ENCODE peak calls at places on chromosome 6, in four cellular contexts. One of them, this sample, is unnamed.
A peak's percentile ranks its signal among the peaks of the same experiment; 100 is the strongest.

GRCh38 chr6:11208267-11208666 is 24.2 kb downstream of the NEDD9 start:
- DNase-seq in activated T-cell treated with anti-CD3 and anti-CD28 coated beads, Interleukin-2, amount 50 U/mL, for 24 hours: no peak
- DNase-seq in endodermal cell: peak; percentile 26
- DNase-seq in T47D: no peak
- DNase-seq in this sample: no peak

GRCh38 chr6:35058041-35058675 is 83.0 kb downstream of the TCP11 start:
- DNase-seq in endodermal cell: no peak
- DNase-seq in T47D: no peak
- DNase-seq in activated T-cell treated with anti-CD3 and anti-CD28 coated beads, Interleukin-2, amount 50 U/mL, for 24 hours: no peak
- DNase-seq in this sample: no peak

GRCh38 chr6:151389640-151390275 is 1.6 kb downstream of the ZBTB2 start:
- DNase-seq in T47D: peak; percentile 45
- DNase-seq in endodermal cell: no peak
- DNase-seq in activated T-cell treated with anti-CD3 and anti-CD28 coated beads, Interleukin-2, amount 50 U/mL, for 24 hours: no peak
- DNase-seq in this sample: no peak

GRCh38 chr6:85130743-85131142 is 319.1 kb upstream of the NT5E start:
- DNase-seq in T47D: no peak
- DNase-seq in endodermal cell: no peak
- DNase-seq in activated T-cell treated with anti-CD3 and anti-CD28 coated beads, Interleukin-2, amount 50 U/mL, for 24 hours: no peak
- DNase-seq in this sample: no peak

GRCh38 chr6:25053875-25054371 is 118.2 kb upstream of the RIPOR2 start:
- DNase-seq in activated T-cell treated with anti-CD3 and anti-CD28 coated beads, Interleukin-2, amount 50 U/mL, for 24 hours: no peak
- DNase-seq in endodermal cell: no peak
- DNase-seq in T47D: no peak
- DNase-seq in this sample: no peak

GRCh38 chr6:95448208-95448607 is 129.1 kb upstream of the MANEA start:
- DNase-seq in T47D: no peak
- DNase-seq in endodermal cell: no peak
- DNase-seq in activated T-cell treated with anti-CD3 and anti-CD28 coated beads, Interleukin-2, amount 50 U/mL, for 24 hours: no peak
- DNase-seq in this sample: no peak

GRCh38 chr6:119207973-119208725 is 129.7 kb upstream of the FAM184A start:
- DNase-seq in activated T-cell treated with anti-CD3 and anti-CD28 coated beads, Interleukin-2, amount 50 U/mL, for 24 hours: no peak
- DNase-seq in T47D: no peak
- DNase-seq in endodermal cell: no peak
- DNase-seq in this sample: no peak

GRCh38 chr6:27290065-27290849 is 21.8 kb downstream of the POM121L2 start:
- DNase-seq in endodermal cell: peak; percentile 84
- DNase-seq in activated T-cell treated with anti-CD3 and anti-CD28 coated beads, Interleukin-2, amount 50 U/mL, for 24 hours: no peak
- DNase-seq in T47D: no peak
- DNase-seq in this sample: no peak

GRCh38 chr6:134169881-134170486 is 117.6 kb upstream of the SLC2A12 start:
- DNase-seq in endodermal cell: no peak
- DNase-seq in activated T-cell treated with anti-CD3 and anti-CD28 coated beads, Interleukin-2, amount 50 U/mL, for 24 hours: no peak
- DNase-seq in T47D: no peak
- DNase-seq in this sample: no peak

GRCh38 chr6:42911171-42912021 is 4.5 kb upstream of the PTCRA start:
- DNase-seq in activated T-cell treated with anti-CD3 and anti-CD28 coated beads, Interleukin-2, amount 50 U/mL, for 24 hours: no peak
- DNase-seq in endodermal cell: peak; percentile 92
- DNase-seq in T47D: no peak
- DNase-seq in this sample: no peak

GRCh38 chr6:106591111-106591825 is 38.0 kb downstream of the RTN4IP1 start:
- DNase-seq in endodermal cell: no peak
- DNase-seq in activated T-cell treated with anti-CD3 and anti-CD28 coated beads, Interleukin-2, amount 50 U/mL, for 24 hours: no peak
- DNase-seq in T47D: no peak
- DNase-seq in this sample: no peak

GRCh38 chr6:22363966-22364296 is 67.1 kb upstream of the PRL start:
- DNase-seq in endodermal cell: no peak
- DNase-seq in activated T-cell treated with anti-CD3 and anti-CD28 coated beads, Interleukin-2, amount 50 U/mL, for 24 hours: no peak
- DNase-seq in T47D: no peak
- DNase-seq in this sample: no peak

GRCh38 chr6:67880939-67881705 is 754.0 kb upstream of the ADGRB3 start:
- DNase-seq in activated T-cell treated with anti-CD3 and anti-CD28 coated beads, Interleukin-2, amount 50 U/mL, for 24 hours: no peak
- DNase-seq in T47D: no peak
- DNase-seq in endodermal cell: no peak
- DNase-seq in this sample: no peak

GRCh38 chr6:44133003-44133931 is 5.9 kb downstream of the TMEM63B start:
- DNase-seq in activated T-cell treated with anti-CD3 and anti-CD28 coated beads, Interleukin-2, amount 50 U/mL, for 24 hours: no peak
- DNase-seq in endodermal cell: peak; percentile 77
- DNase-seq in T47D: peak; percentile 90
- DNase-seq in this sample: no peak

GRCh38 chr6:32854376-32855178 is 585 bp downstream of the PSMB9 start:
- DNase-seq in activated T-cell treated with anti-CD3 and anti-CD28 coated beads, Interleukin-2, amount 50 U/mL, for 24 hours: peak; percentile 57
- DNase-seq in T47D: no peak
- DNase-seq in endodermal cell: no peak
- DNase-seq in this sample: no peak

GRCh38 chr6:144897441-144897921 is 612.3 kb downstream of the UTRN start:
- DNase-seq in activated T-cell treated with anti-CD3 and anti-CD28 coated beads, Interleukin-2, amount 50 U/mL, for 24 hours: no peak
- DNase-seq in T47D: no peak
- DNase-seq in endodermal cell: no peak
- DNase-seq in this sample: no peak

GRCh38 chr6:78861509-78861908 is 5.8 kb upstream of the IRAK1BP1 start:
- DNase-seq in T47D: no peak
- DNase-seq in endodermal cell: no peak
- DNase-seq in activated T-cell treated with anti-CD3 and anti-CD28 coated beads, Interleukin-2, amount 50 U/mL, for 24 hours: no peak
- DNase-seq in this sample: no peak

GRCh38 chr6:138647006-138647405 is 126.6 kb upstream of the CCDC28A start:
- DNase-seq in T47D: no peak
- DNase-seq in endodermal cell: no peak
- DNase-seq in activated T-cell treated with anti-CD3 and anti-CD28 coated beads, Interleukin-2, amount 50 U/mL, for 24 hours: no peak
- DNase-seq in this sample: no peak

GRCh38 chr6:98272061-98272460 is 562.3 kb upstream of the POU3F2 start:
- DNase-seq in T47D: no peak
- DNase-seq in endodermal cell: no peak
- DNase-seq in activated T-cell treated with anti-CD3 and anti-CD28 coated beads, Interleukin-2, amount 50 U/mL, for 24 hours: no peak
- DNase-seq in this sample: no peak

GRCh38 chr6:30386166-30386565 is 41.2 kb downstream of the RPP21 start:
- DNase-seq in activated T-cell treated with anti-CD3 and anti-CD28 coated beads, Interleukin-2, amount 50 U/mL, for 24 hours: no peak
- DNase-seq in endodermal cell: no peak
- DNase-seq in T47D: no peak
- DNase-seq in this sample: no peak

GRCh38 chr6:15200087-15200486 is 45.8 kb upstream of the JARID2 start:
- DNase-seq in activated T-cell treated with anti-CD3 and anti-CD28 coated beads, Interleukin-2, amount 50 U/mL, for 24 hours: no peak
- DNase-seq in T47D: no peak
- DNase-seq in endodermal cell: no peak
- DNase-seq in this sample: no peak

GRCh38 chr6:29748391-29749352 is 25.4 kb downstream of the HLA-F start:
- DNase-seq in activated T-cell treated with anti-CD3 and anti-CD28 coated beads, Interleukin-2, amount 50 U/mL, for 24 hours: peak; percentile 88
- DNase-seq in T47D: peak; percentile 99
- DNase-seq in endodermal cell: peak; percentile 99
- DNase-seq in this sample: peak; percentile 89